ENCODE peak calls at places on chromosomes 4 and X, in five cellular contexts. W is PC-3, X is SIG-M5, V is D341Med, U is adipocyte. F is an unnamed sample.

GRCh38 chr4:178823673-178824072 is 1381.4 kb upstream of the AGA start:
- DNase-seq in W (peak; percentile 18), X (no peak), V (no peak), U (no peak), F (peak; percentile 81)

GRCh38 chrX:148609766-148610698 is 109.6 kb downstream of the AFF2 start:
- DNase-seq in W (no peak), X (no peak), V (peak; percentile 51), U (no peak), F (no peak)

GRCh38 chr4:143253156-143253555 is 68.4 kb downstream of the USP38 start:
- DNase-seq in W (peak; percentile 61), X (no peak), V (no peak), U (no peak), F (no peak)

GRCh38 chr4:20554134-20554533 is 146.1 kb upstream of the PACRGL start:
- DNase-seq in W (no peak), X (no peak), V (no peak), U (no peak), F (no peak)

GRCh38 chr4:154390324-154390723 is 101.3 kb downstream of the DCHS2 start:
- DNase-seq in W (no peak), X (no peak), V (no peak), U (no peak), F (no peak)

GRCh38 chr4:16467061-16467460 is 240.8 kb upstream of the TAPT1 start:
- DNase-seq in W (no peak), X (no peak), V (no peak), U (no peak), F (no peak)

GRCh38 chrX:2503591-2504500 is 3.1 kb upstream of the DHRSX start:
- DNase-seq in W (no peak), X (no peak), V (no peak), U (no peak), F (no peak)

GRCh38 chr4:105994061-105994460 is 98.8 kb downstream of the NPNT start:
- DNase-seq in W (no peak), X (no peak), V (no peak), U (no peak), F (no peak)

GRCh38 chrX:8815460-8816065 is 14.4 kb upstream of the FAM9A start:
- DNase-seq in W (peak; percentile 82), X (no peak), V (peak; percentile 48), U (peak; percentile 75), F (peak; percentile 66)

GRCh38 chr4:184420881-184421416 is 53.4 kb downstream of the IRF2 start:
- DNase-seq in W (no peak), X (no peak), V (no peak), U (no peak), F (no peak)

GRCh38 chr4:17557880-17558279 is 19.1 kb upstream of the LAP3 start:
- DNase-seq in W (peak; percentile 60), X (no peak), V (no peak), U (peak; percentile 38), F (no peak)

GRCh38 chr4:19945979-19946380 is 305.7 kb upstream of the SLIT2 start:
- DNase-seq in W (peak; percentile 87), X (no peak), V (no peak), U (peak; percentile 75), F (peak; percentile 98)

GRCh38 chrX:72028701-72029470 is 102.8 kb downstream of the RTL5 start:
- DNase-seq in W (no peak), X (no peak), V (no peak), U (no peak), F (no peak)

GRCh38 chr4:149605601-149606378 is 209.9 kb downstream of the IQCM start:
- DNase-seq in W (peak; percentile 13), X (no peak), V (no peak), U (peak; percentile 13), F (peak; percentile 79)

GRCh38 chr4:140238353-140239041 is 84.5 kb upstream of the MAML3 start:
- DNase-seq in W (no peak), X (peak; percentile 37), V (peak; percentile 38), U (peak; percentile 89), F (peak; percentile 22)

GRCh38 chr4:93317571-93317970 is 511.0 kb upstream of the ATOH1 start:
- DNase-seq in W (peak; percentile 70), X (no peak), V (no peak), U (peak; percentile 18), F (no peak)

GRCh38 chrX:69597399-69597798 is 18.5 kb upstream of the EDA start:
- DNase-seq in W (no peak), X (no peak), V (no peak), U (no peak), F (no peak)